ENCODE peak calls at places on chromosomes 4 and X, in eight cellular contexts. N is HCT116, G is testis, S is mammary epithelial cell, E is tibial nerve, W is cardiac fibroblast, O is fibroblast of lung, J is fibroblast of pulmonary artery. K is an unnamed sample.
A peak's percentile ranks its signal among the peaks of the same experiment; 100 is the strongest.

GRCh38 chr4:89000844-89001360 is 56.1 kb downstream of the FAM13A start:
- DNase-seq in N (no peak), G (no peak), S (peak; percentile 74), E (no peak), W (peak; percentile 80), O (peak; percentile 64), J (peak; percentile 70), K (no peak)

GRCh38 chrX:31353095-31353494 is 281.3 kb upstream of the FTHL17 start:
- DNase-seq in N (no peak), G (no peak), S (peak; percentile 83), E (no peak), W (peak; percentile 67), O (peak; percentile 76), J (peak; percentile 49), K (no peak)

GRCh38 chrX:30971761-30972603 is 82.9 kb upstream of the TAB3 start:
- DNase-seq in N (no peak), G (peak; percentile 48), S (peak; percentile 37), E (no peak), W (peak; percentile 51), O (peak; percentile 29), J (peak; percentile 55), K (peak; percentile 63)

GRCh38 chr4:16225681-16225995 is 633 bp downstream of the TAPT1 start:
- DNase-seq in N (no peak), G (no peak), S (peak; percentile 17), E (no peak), W (peak; percentile 22), O (peak; percentile 7), J (no peak), K (no peak)

GRCh38 chr4:137238456-137238855 is 293.8 kb downstream of the PCDH18 start:
- DNase-seq in N (no peak), G (no peak), S (no peak), E (no peak), W (no peak), O (no peak), J (no peak), K (no peak)

GRCh38 chr4:78634011-78634664 is 82.6 kb downstream of the ANXA3 start:
- DNase-seq in N (no peak), G (peak; percentile 71), S (no peak), E (peak; percentile 23), W (no peak), O (peak; percentile 54), J (peak; percentile 55), K (no peak)

GRCh38 chr4:87011340-87012034 is 76.7 kb downstream of the AFF1 start:
- DNase-seq in N (peak; percentile 39), G (no peak), S (peak; percentile 80), E (no peak), W (peak; percentile 96), O (peak; percentile 92), J (peak; percentile 92), K (no peak)

GRCh38 chrX:87434618-87435017 is 83.0 kb upstream of the KLHL4 start:
- DNase-seq in N (no peak), G (no peak), S (no peak), E (no peak), W (no peak), O (no peak), J (peak; percentile 28), K (no peak)

GRCh38 chr4:148056879-148057278 is 325.0 kb downstream of the ARHGAP10 start:
- DNase-seq in N (peak; percentile 6), G (peak; percentile 56), S (peak; percentile 72), E (no peak), W (peak; percentile 70), O (peak; percentile 77), J (peak; percentile 61), K (peak; percentile 38)

GRCh38 chr4:15004701-15005301 is 2.5 kb downstream of the CPEB2 start:
- DNase-seq in N (no peak), G (peak; percentile 80), S (peak; percentile 80), E (peak; percentile 81), W (peak; percentile 71), O (peak; percentile 75), J (peak; percentile 75), K (peak; percentile 66)

GRCh38 chr4:66357316-66357715 is 687.0 kb upstream of the EPHA5 start:
- DNase-seq in N (no peak), G (no peak), S (peak; percentile 0), E (no peak), W (peak; percentile 67), O (peak; percentile 75), J (peak; percentile 22), K (no peak)

GRCh38 chrX:130110379-130111219 is at the start of gene ELF4:
- DNase-seq in N (no peak), G (no peak), S (peak; percentile 78), E (no peak), W (peak; percentile 46), O (peak; percentile 50), J (peak; percentile 59), K (peak; percentile 94)

GRCh38 chrX:153726286-153727107 is 1.8 kb downstream of the ABCD1 start:
- DNase-seq in N (no peak), G (peak; percentile 62), S (no peak), E (peak; percentile 24), W (peak; percentile 51), O (peak; percentile 63), J (peak; percentile 34), K (peak; percentile 92)

GRCh38 chr4:1382776-1383727 is 23.2 kb downstream of the NKX1-1 start:
- DNase-seq in N (no peak), G (no peak), S (no peak), E (no peak), W (no peak), O (no peak), J (no peak), K (no peak)

GRCh38 chrX:79162076-79162475 is 17.6 kb downstream of the GPR174 start:
- DNase-seq in N (no peak), G (no peak), S (no peak), E (no peak), W (no peak), O (no peak), J (no peak), K (no peak)

GRCh38 chrX:33336783-33337182 is 125.4 kb upstream of the DMD start:
- DNase-seq in N (no peak), G (peak; percentile 35), S (peak; percentile 44), E (no peak), W (peak; percentile 53), O (no peak), J (peak; percentile 29), K (no peak)

GRCh38 chrX:72126048-72126415 is 5.7 kb downstream of the RTL5 start:
- DNase-seq in N (no peak), G (no peak), S (peak; percentile 14), E (no peak), W (peak; percentile 14), O (no peak), J (peak; percentile 25), K (no peak)

GRCh38 chr4:133147922-133148689 is 988 bp upstream of the PCDH10 start:
- DNase-seq in N (no peak), G (peak; percentile 48), S (no peak), E (no peak), W (peak; percentile 44), O (peak; percentile 79), J (peak; percentile 74), K (peak; percentile 62)

GRCh38 chrX:78333521-78333920 is 6.1 kb upstream of the CYSLTR1 start:
- DNase-seq in N (no peak), G (no peak), S (no peak), E (no peak), W (peak; percentile 55), O (no peak), J (peak; percentile 0), K (no peak)

GRCh38 chrX:68183612-68184214 is 249.6 kb downstream of the OPHN1 start:
- DNase-seq in N (no peak), G (no peak), S (no peak), E (no peak), W (peak; percentile 55), O (peak; percentile 24), J (peak; percentile 54), K (peak; percentile 8)

GRCh38 chr4:3791910-3792542 is 25.8 kb downstream of the ADRA2C start:
- DNase-seq in N (no peak), G (peak; percentile 70), S (peak; percentile 29), E (no peak), W (peak; percentile 9), O (peak; percentile 30), J (peak; percentile 21), K (peak; percentile 95)

GRCh38 chr4:173420324-173420752 is 21.4 kb upstream of the SCRG1 start:
- DNase-seq in N (peak; percentile 12), G (no peak), S (no peak), E (no peak), W (peak; percentile 62), O (peak; percentile 23), J (peak; percentile 56), K (no peak)

GRCh38 chr4:174689618-174690017 is 139.4 kb downstream of the GLRA3 start:
- DNase-seq in N (no peak), G (no peak), S (no peak), E (no peak), W (no peak), O (no peak), J (no peak), K (no peak)
- H3K4me3 ChIP-seq in N (no peak overlapping the region), G (no peak overlapping the region), S (no peak overlapping the region), E (no peak overlapping the region), W (no peak overlapping the region), O (no peak overlapping the region), J (no peak overlapping the region), K (no peak overlapping the region)

GRCh38 chrX:13742397-13743176 is 8.0 kb downstream of the OFD1 start:
- DNase-seq in N (no peak), G (no peak), S (no peak), E (no peak), W (no peak), O (no peak), J (no peak), K (peak; percentile 29)

GRCh38 chrX:13741695-13742094 is 7.1 kb downstream of the OFD1 start:
- DNase-seq in N (no peak), G (no peak), S (no peak), E (no peak), W (no peak), O (no peak), J (no peak), K (no peak)
- H3K4me3 ChIP-seq in N (no peak overlapping the region), G (no peak overlapping the region), S (no peak overlapping the region), E (no peak overlapping the region), W (no peak overlapping the region), O (no peak overlapping the region), J (no peak overlapping the region), K (no peak overlapping the region)

GRCh38 chrX:53253293-53254020 is 27.9 kb downstream of the IQSEC2 start:
- DNase-seq in N (no peak), G (no peak), S (no peak), E (no peak), W (no peak), O (no peak), J (no peak), K (no peak)
- H3K4me3 ChIP-seq in N (no peak overlapping the region), G (no peak overlapping the region), S (no peak overlapping the region), E (no peak overlapping the region), W (no peak overlapping the region), O (no peak overlapping the region), J (no peak overlapping the region), K (no peak overlapping the region)

DNA sequence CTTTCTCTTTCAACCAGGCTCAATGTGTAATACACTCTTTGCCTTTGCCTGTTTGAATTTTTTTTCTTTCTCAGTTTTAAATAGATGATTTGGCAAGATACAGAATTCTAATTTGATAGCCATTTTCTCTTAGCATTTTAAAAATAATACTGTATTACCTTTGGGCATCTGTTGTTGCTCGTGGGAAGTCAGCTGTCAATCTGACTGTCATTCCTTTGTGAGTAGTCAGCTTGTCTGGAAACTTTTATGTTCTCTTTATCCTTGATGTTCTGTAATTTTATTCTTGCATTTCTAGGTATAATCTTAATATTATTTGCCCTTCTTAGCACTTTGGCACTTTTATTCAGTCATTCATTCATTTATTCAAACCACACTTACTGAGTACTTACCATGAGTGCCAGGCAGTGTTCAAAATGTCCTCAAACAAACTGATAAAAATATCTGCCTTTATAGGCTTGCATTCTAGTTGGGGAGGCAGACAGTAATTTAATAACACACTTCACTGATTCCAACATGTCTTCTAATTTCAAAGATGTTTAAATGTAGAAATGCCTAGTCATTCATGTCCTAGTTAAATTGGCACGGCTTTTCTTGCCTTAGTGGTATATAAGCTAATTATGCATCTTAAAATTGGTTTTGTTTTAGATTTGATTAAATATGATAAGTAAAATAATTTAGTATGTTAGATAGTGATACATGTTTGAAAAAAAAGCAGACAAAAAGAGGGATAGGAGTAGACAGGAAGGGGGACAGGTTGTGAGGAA is 3.8 kb downstream of the USP38 start:
- DNase-seq in N (no peak), G (no peak), S (peak; percentile 21), E (no peak), W (peak; percentile 19), O (no peak), J (no peak), K (no peak)
- H3K4me3 ChIP-seq in N (no peak overlapping the region), G (no peak overlapping the region), S (peak overlapping the region; percentile 70), E (peak overlapping the region; percentile 68), W (peak overlapping the region; percentile 77), O (peak overlapping the region; percentile 82), J (peak overlapping the region; percentile 83), K (no peak overlapping the region)